ENCODE peak calls at places on chromosomes 2 and 18, in four cellular contexts. One of them, this sample, is unnamed.

GRCh38 chr2:24015562-24016375 is 5.9 kb downstream of the MFSD2B start:
- DNase-seq in stimulated activated CD4-positive, alpha-beta T cell treated with anti-CD3 and anti-CD28 coated beads, Interleukin-1b, Interleukin-23, amount 100 ng/mL, for 24 hours: no peak
- DNase-seq in posterior cingulate gyrus: no peak
- DNase-seq in activated T-helper 1 cell treated with anti-CD3 and anti-CD28 coated beads, Interleukin-2, amount 50 U/mL, for 16 hours: no peak
- DNase-seq in this sample: no peak

GRCh38 chr18:74895686-74896085 is 298.0 kb downstream of the ZNF407 start:
- DNase-seq in stimulated activated CD4-positive, alpha-beta T cell treated with anti-CD3 and anti-CD28 coated beads, Interleukin-1b, Interleukin-23, amount 100 ng/mL, for 24 hours: no peak
- DNase-seq in posterior cingulate gyrus: no peak
- DNase-seq in activated T-helper 1 cell treated with anti-CD3 and anti-CD28 coated beads, Interleukin-2, amount 50 U/mL, for 16 hours: no peak
- DNase-seq in this sample: no peak

GRCh38 chr2:31011565-31011964 is 126.7 kb downstream of the GALNT14 start:
- DNase-seq in stimulated activated CD4-positive, alpha-beta T cell treated with anti-CD3 and anti-CD28 coated beads, Interleukin-1b, Interleukin-23, amount 100 ng/mL, for 24 hours: no peak
- DNase-seq in posterior cingulate gyrus: no peak
- DNase-seq in activated T-helper 1 cell treated with anti-CD3 and anti-CD28 coated beads, Interleukin-2, amount 50 U/mL, for 16 hours: no peak
- DNase-seq in this sample: no peak

GRCh38 chr2:216735086-216735485 is 39.7 kb upstream of the IGFBP5 start:
- DNase-seq in stimulated activated CD4-positive, alpha-beta T cell treated with anti-CD3 and anti-CD28 coated beads, Interleukin-1b, Interleukin-23, amount 100 ng/mL, for 24 hours: no peak
- DNase-seq in posterior cingulate gyrus: no peak
- DNase-seq in activated T-helper 1 cell treated with anti-CD3 and anti-CD28 coated beads, Interleukin-2, amount 50 U/mL, for 16 hours: no peak
- DNase-seq in this sample: no peak

GRCh38 chr2:241702405-241703127 is 727 bp downstream of the ING5 start:
- DNase-seq in stimulated activated CD4-positive, alpha-beta T cell treated with anti-CD3 and anti-CD28 coated beads, Interleukin-1b, Interleukin-23, amount 100 ng/mL, for 24 hours: peak
- DNase-seq in posterior cingulate gyrus: no peak
- DNase-seq in activated T-helper 1 cell treated with anti-CD3 and anti-CD28 coated beads, Interleukin-2, amount 50 U/mL, for 16 hours: peak
- DNase-seq in this sample: peak

GRCh38 chr2:237202288-237203030 is 116.8 kb downstream of the COPS8 start:
- DNase-seq in stimulated activated CD4-positive, alpha-beta T cell treated with anti-CD3 and anti-CD28 coated beads, Interleukin-1b, Interleukin-23, amount 100 ng/mL, for 24 hours: no peak
- DNase-seq in posterior cingulate gyrus: no peak
- DNase-seq in activated T-helper 1 cell treated with anti-CD3 and anti-CD28 coated beads, Interleukin-2, amount 50 U/mL, for 16 hours: no peak
- DNase-seq in this sample: no peak

GRCh38 chr2:52264488-52264887 is 1232.6 kb upstream of the NRXN1 start:
- DNase-seq in stimulated activated CD4-positive, alpha-beta T cell treated with anti-CD3 and anti-CD28 coated beads, Interleukin-1b, Interleukin-23, amount 100 ng/mL, for 24 hours: no peak
- DNase-seq in posterior cingulate gyrus: no peak
- DNase-seq in activated T-helper 1 cell treated with anti-CD3 and anti-CD28 coated beads, Interleukin-2, amount 50 U/mL, for 16 hours: no peak
- DNase-seq in this sample: no peak

GRCh38 chr2:159028776-159029175 is 60.3 kb downstream of the TANC1 start:
- DNase-seq in stimulated activated CD4-positive, alpha-beta T cell treated with anti-CD3 and anti-CD28 coated beads, Interleukin-1b, Interleukin-23, amount 100 ng/mL, for 24 hours: no peak
- DNase-seq in posterior cingulate gyrus: no peak
- DNase-seq in activated T-helper 1 cell treated with anti-CD3 and anti-CD28 coated beads, Interleukin-2, amount 50 U/mL, for 16 hours: no peak
- DNase-seq in this sample: no peak

GRCh38 chr18:44733069-44733753 is 52.5 kb downstream of the SETBP1 start:
- DNase-seq in stimulated activated CD4-positive, alpha-beta T cell treated with anti-CD3 and anti-CD28 coated beads, Interleukin-1b, Interleukin-23, amount 100 ng/mL, for 24 hours: no peak
- DNase-seq in posterior cingulate gyrus: no peak
- DNase-seq in activated T-helper 1 cell treated with anti-CD3 and anti-CD28 coated beads, Interleukin-2, amount 50 U/mL, for 16 hours: no peak
- DNase-seq in this sample: peak

GRCh38 chr2:229089806-229090205 is 181.3 kb downstream of the PID1 start:
- DNase-seq in stimulated activated CD4-positive, alpha-beta T cell treated with anti-CD3 and anti-CD28 coated beads, Interleukin-1b, Interleukin-23, amount 100 ng/mL, for 24 hours: no peak
- DNase-seq in posterior cingulate gyrus: no peak
- DNase-seq in activated T-helper 1 cell treated with anti-CD3 and anti-CD28 coated beads, Interleukin-2, amount 50 U/mL, for 16 hours: no peak
- DNase-seq in this sample: no peak

GRCh38 chr18:36580266-36580665 is 248.5 kb downstream of the TPGS2 start:
- DNase-seq in stimulated activated CD4-positive, alpha-beta T cell treated with anti-CD3 and anti-CD28 coated beads, Interleukin-1b, Interleukin-23, amount 100 ng/mL, for 24 hours: no peak
- DNase-seq in posterior cingulate gyrus: no peak
- DNase-seq in activated T-helper 1 cell treated with anti-CD3 and anti-CD28 coated beads, Interleukin-2, amount 50 U/mL, for 16 hours: no peak
- DNase-seq in this sample: no peak

GRCh38 chr2:27959496-27959895 is 69.0 kb downstream of the BABAM2 start:
- DNase-seq in stimulated activated CD4-positive, alpha-beta T cell treated with anti-CD3 and anti-CD28 coated beads, Interleukin-1b, Interleukin-23, amount 100 ng/mL, for 24 hours: no peak
- DNase-seq in posterior cingulate gyrus: no peak
- DNase-seq in activated T-helper 1 cell treated with anti-CD3 and anti-CD28 coated beads, Interleukin-2, amount 50 U/mL, for 16 hours: no peak
- DNase-seq in this sample: no peak

GRCh38 chr2:189545424-189545823 is 35.2 kb downstream of the SLC40A1 start:
- DNase-seq in stimulated activated CD4-positive, alpha-beta T cell treated with anti-CD3 and anti-CD28 coated beads, Interleukin-1b, Interleukin-23, amount 100 ng/mL, for 24 hours: no peak
- DNase-seq in posterior cingulate gyrus: no peak
- DNase-seq in activated T-helper 1 cell treated with anti-CD3 and anti-CD28 coated beads, Interleukin-2, amount 50 U/mL, for 16 hours: no peak
- DNase-seq in this sample: no peak

GRCh38 chr2:132488491-132488890 is 71.9 kb downstream of the GPR39 start:
- DNase-seq in stimulated activated CD4-positive, alpha-beta T cell treated with anti-CD3 and anti-CD28 coated beads, Interleukin-1b, Interleukin-23, amount 100 ng/mL, for 24 hours: no peak
- DNase-seq in posterior cingulate gyrus: no peak
- DNase-seq in activated T-helper 1 cell treated with anti-CD3 and anti-CD28 coated beads, Interleukin-2, amount 50 U/mL, for 16 hours: no peak
- DNase-seq in this sample: no peak

GRCh38 chr2:72539145-72539552 is 286.7 kb downstream of the EXOC6B start:
- DNase-seq in stimulated activated CD4-positive, alpha-beta T cell treated with anti-CD3 and anti-CD28 coated beads, Interleukin-1b, Interleukin-23, amount 100 ng/mL, for 24 hours: no peak
- DNase-seq in posterior cingulate gyrus: no peak
- DNase-seq in activated T-helper 1 cell treated with anti-CD3 and anti-CD28 coated beads, Interleukin-2, amount 50 U/mL, for 16 hours: no peak
- DNase-seq in this sample: no peak

GRCh38 chr2:233145726-233146125 is 85.6 kb downstream of the INPP5D start:
- DNase-seq in stimulated activated CD4-positive, alpha-beta T cell treated with anti-CD3 and anti-CD28 coated beads, Interleukin-1b, Interleukin-23, amount 100 ng/mL, for 24 hours: no peak
- DNase-seq in posterior cingulate gyrus: peak
- DNase-seq in activated T-helper 1 cell treated with anti-CD3 and anti-CD28 coated beads, Interleukin-2, amount 50 U/mL, for 16 hours: no peak
- DNase-seq in this sample: no peak

GRCh38 chr2:171411791-171412483 is 21.9 kb downstream of the METTL8 start:
- DNase-seq in stimulated activated CD4-positive, alpha-beta T cell treated with anti-CD3 and anti-CD28 coated beads, Interleukin-1b, Interleukin-23, amount 100 ng/mL, for 24 hours: no peak
- DNase-seq in posterior cingulate gyrus: no peak
- DNase-seq in activated T-helper 1 cell treated with anti-CD3 and anti-CD28 coated beads, Interleukin-2, amount 50 U/mL, for 16 hours: no peak
- DNase-seq in this sample: no peak

GRCh38 chr2:61235716-61236115 is 73.7 kb downstream of the C2orf74 start:
- DNase-seq in stimulated activated CD4-positive, alpha-beta T cell treated with anti-CD3 and anti-CD28 coated beads, Interleukin-1b, Interleukin-23, amount 100 ng/mL, for 24 hours: no peak
- DNase-seq in posterior cingulate gyrus: no peak
- DNase-seq in activated T-helper 1 cell treated with anti-CD3 and anti-CD28 coated beads, Interleukin-2, amount 50 U/mL, for 16 hours: no peak
- DNase-seq in this sample: no peak

GRCh38 chr2:196335238-196335637 is 163.9 kb upstream of the STK17B start:
- DNase-seq in stimulated activated CD4-positive, alpha-beta T cell treated with anti-CD3 and anti-CD28 coated beads, Interleukin-1b, Interleukin-23, amount 100 ng/mL, for 24 hours: no peak
- DNase-seq in posterior cingulate gyrus: no peak
- DNase-seq in activated T-helper 1 cell treated with anti-CD3 and anti-CD28 coated beads, Interleukin-2, amount 50 U/mL, for 16 hours: no peak
- DNase-seq in this sample: peak

GRCh38 chr18:10376735-10377134 is 77.7 kb upstream of the APCDD1 start:
- DNase-seq in stimulated activated CD4-positive, alpha-beta T cell treated with anti-CD3 and anti-CD28 coated beads, Interleukin-1b, Interleukin-23, amount 100 ng/mL, for 24 hours: no peak
- DNase-seq in posterior cingulate gyrus: no peak
- DNase-seq in activated T-helper 1 cell treated with anti-CD3 and anti-CD28 coated beads, Interleukin-2, amount 50 U/mL, for 16 hours: no peak
- DNase-seq in this sample: no peak

GRCh38 chr2:226652388-226652787 is 147.2 kb downstream of the IRS1 start:
- DNase-seq in stimulated activated CD4-positive, alpha-beta T cell treated with anti-CD3 and anti-CD28 coated beads, Interleukin-1b, Interleukin-23, amount 100 ng/mL, for 24 hours: no peak
- DNase-seq in posterior cingulate gyrus: no peak
- DNase-seq in activated T-helper 1 cell treated with anti-CD3 and anti-CD28 coated beads, Interleukin-2, amount 50 U/mL, for 16 hours: no peak
- DNase-seq in this sample: no peak

GRCh38 chr2:30488012-30488659 is 41.1 kb downstream of the LCLAT1 start:
- DNase-seq in stimulated activated CD4-positive, alpha-beta T cell treated with anti-CD3 and anti-CD28 coated beads, Interleukin-1b, Interleukin-23, amount 100 ng/mL, for 24 hours: no peak
- DNase-seq in posterior cingulate gyrus: no peak
- DNase-seq in activated T-helper 1 cell treated with anti-CD3 and anti-CD28 coated beads, Interleukin-2, amount 50 U/mL, for 16 hours: no peak
- DNase-seq in this sample: no peak

GRCh38 chr18:62637807-62638687 is 77.3 kb upstream of the PHLPP1 start:
- DNase-seq in stimulated activated CD4-positive, alpha-beta T cell treated with anti-CD3 and anti-CD28 coated beads, Interleukin-1b, Interleukin-23, amount 100 ng/mL, for 24 hours: peak
- DNase-seq in posterior cingulate gyrus: no peak
- DNase-seq in activated T-helper 1 cell treated with anti-CD3 and anti-CD28 coated beads, Interleukin-2, amount 50 U/mL, for 16 hours: peak
- DNase-seq in this sample: no peak

GRCh38 chr2:182133195-182133891 is 147.7 kb downstream of the PPP1R1C start:
- DNase-seq in stimulated activated CD4-positive, alpha-beta T cell treated with anti-CD3 and anti-CD28 coated beads, Interleukin-1b, Interleukin-23, amount 100 ng/mL, for 24 hours: no peak
- DNase-seq in posterior cingulate gyrus: no peak
- DNase-seq in activated T-helper 1 cell treated with anti-CD3 and anti-CD28 coated beads, Interleukin-2, amount 50 U/mL, for 16 hours: no peak
- DNase-seq in this sample: no peak

GRCh38 chr2:37671013-37671815 is at the start of gene CDC42EP3:
- DNase-seq in stimulated activated CD4-positive, alpha-beta T cell treated with anti-CD3 and anti-CD28 coated beads, Interleukin-1b, Interleukin-23, amount 100 ng/mL, for 24 hours: peak
- DNase-seq in posterior cingulate gyrus: peak
- DNase-seq in activated T-helper 1 cell treated with anti-CD3 and anti-CD28 coated beads, Interleukin-2, amount 50 U/mL, for 16 hours: peak
- DNase-seq in this sample: no peak

GRCh38 chr2:18745431-18746272 is 156.3 kb upstream of the NT5C1B start:
- DNase-seq in stimulated activated CD4-positive, alpha-beta T cell treated with anti-CD3 and anti-CD28 coated beads, Interleukin-1b, Interleukin-23, amount 100 ng/mL, for 24 hours: no peak
- DNase-seq in posterior cingulate gyrus: no peak
- DNase-seq in activated T-helper 1 cell treated with anti-CD3 and anti-CD28 coated beads, Interleukin-2, amount 50 U/mL, for 16 hours: no peak
- DNase-seq in this sample: no peak

GRCh38 chr2:159968282-159968900 is 94.0 kb downstream of the PLA2R1 start:
- DNase-seq in stimulated activated CD4-positive, alpha-beta T cell treated with anti-CD3 and anti-CD28 coated beads, Interleukin-1b, Interleukin-23, amount 100 ng/mL, for 24 hours: no peak
- DNase-seq in posterior cingulate gyrus: peak
- DNase-seq in activated T-helper 1 cell treated with anti-CD3 and anti-CD28 coated beads, Interleukin-2, amount 50 U/mL, for 16 hours: no peak
- DNase-seq in this sample: no peak

GRCh38 chr2:207533609-207534008 is 3.8 kb downstream of the CREB1 start:
- DNase-seq in stimulated activated CD4-positive, alpha-beta T cell treated with anti-CD3 and anti-CD28 coated beads, Interleukin-1b, Interleukin-23, amount 100 ng/mL, for 24 hours: no peak
- DNase-seq in posterior cingulate gyrus: no peak
- DNase-seq in activated T-helper 1 cell treated with anti-CD3 and anti-CD28 coated beads, Interleukin-2, amount 50 U/mL, for 16 hours: no peak
- DNase-seq in this sample: no peak

GRCh38 chr2:182855376-182855775 is 11.1 kb downstream of the FRZB start:
- DNase-seq in stimulated activated CD4-positive, alpha-beta T cell treated with anti-CD3 and anti-CD28 coated beads, Interleukin-1b, Interleukin-23, amount 100 ng/mL, for 24 hours: no peak
- DNase-seq in posterior cingulate gyrus: no peak
- DNase-seq in activated T-helper 1 cell treated with anti-CD3 and anti-CD28 coated beads, Interleukin-2, amount 50 U/mL, for 16 hours: no peak
- DNase-seq in this sample: no peak

GRCh38 chr18:35029770-35030169 is 11.4 kb upstream of the MAPRE2 start:
- DNase-seq in stimulated activated CD4-positive, alpha-beta T cell treated with anti-CD3 and anti-CD28 coated beads, Interleukin-1b, Interleukin-23, amount 100 ng/mL, for 24 hours: no peak
- DNase-seq in posterior cingulate gyrus: no peak
- DNase-seq in activated T-helper 1 cell treated with anti-CD3 and anti-CD28 coated beads, Interleukin-2, amount 50 U/mL, for 16 hours: no peak
- DNase-seq in this sample: no peak

GRCh38 chr2:61789807-61790602 is 63.9 kb downstream of the FAM161A start:
- DNase-seq in stimulated activated CD4-positive, alpha-beta T cell treated with anti-CD3 and anti-CD28 coated beads, Interleukin-1b, Interleukin-23, amount 100 ng/mL, for 24 hours: no peak
- DNase-seq in posterior cingulate gyrus: no peak
- DNase-seq in activated T-helper 1 cell treated with anti-CD3 and anti-CD28 coated beads, Interleukin-2, amount 50 U/mL, for 16 hours: no peak
- DNase-seq in this sample: no peak

GRCh38 chr18:23049698-23050373 is 85.4 kb upstream of the CABLES1 start:
- DNase-seq in stimulated activated CD4-positive, alpha-beta T cell treated with anti-CD3 and anti-CD28 coated beads, Interleukin-1b, Interleukin-23, amount 100 ng/mL, for 24 hours: no peak
- DNase-seq in posterior cingulate gyrus: no peak
- DNase-seq in activated T-helper 1 cell treated with anti-CD3 and anti-CD28 coated beads, Interleukin-2, amount 50 U/mL, for 16 hours: no peak
- DNase-seq in this sample: no peak